ENCODE peak calls at places on chromosomes 16 and 17, in six cellular contexts. N, C, D, Y, F and Z are unnamed samples.

GRCh38 chr17:78134899-78135385 is 4.4 kb downstream of the TMC8 start:
- DNase-seq in N (no peak), C (no peak), D (no peak), Y (no peak), F (no peak), Z (no peak)

GRCh38 chr17:8149419-8150193 is 2.6 kb downstream of the PER1 start:
- DNase-seq in N (no peak), C (no peak), D (no peak), Y (no peak), F (no peak), Z (no peak)

GRCh38 chr17:55238931-55239297 is 25.8 kb upstream of the HLF start:
- DNase-seq in N (no peak), C (no peak), D (peak), Y (no peak), F (no peak), Z (no peak)

GRCh38 chr17:76612977-76613851 is 27.6 kb upstream of the ST6GALNAC2 start:
- DNase-seq in N (no peak), C (no peak), D (no peak), Y (no peak), F (no peak), Z (no peak)

GRCh38 chr17:54172654-54173316 is 350.1 kb downstream of the KIF2B start:
- DNase-seq in N (no peak), C (peak), D (peak), Y (no peak), F (peak), Z (peak)

GRCh38 chr16:12171706-12172105 is 195.2 kb downstream of the SNX29 start:
- DNase-seq in N (no peak), C (no peak), D (no peak), Y (no peak), F (no peak), Z (no peak)

GRCh38 chr16:58264961-58265479 is 29.8 kb downstream of the PRSS54 start:
- DNase-seq in N (no peak), C (peak), D (peak), Y (peak), F (no peak), Z (peak)

GRCh38 chr17:21008992-21009671 is 33.7 kb downstream of the USP22 start:
- DNase-seq in N (no peak), C (no peak), D (no peak), Y (no peak), F (no peak), Z (no peak)

GRCh38 chr17:70318061-70318460 is 148.7 kb downstream of the KCNJ2 start:
- DNase-seq in N (no peak), C (no peak), D (no peak), Y (no peak), F (no peak), Z (no peak)

GRCh38 chr16:89511352-89511751 is 3.1 kb downstream of the SPG7 start:
- DNase-seq in N (no peak), C (no peak), D (no peak), Y (no peak), F (no peak), Z (no peak)

GRCh38 chr17:67038861-67039365 is 5.4 kb upstream of the CACNG1 start:
- DNase-seq in N (no peak), C (no peak), D (no peak), Y (no peak), F (no peak), Z (no peak)

GRCh38 chr17:70871180-70871818 is 702.0 kb downstream of the KCNJ2 start:
- DNase-seq in N (no peak), C (no peak), D (no peak), Y (no peak), F (no peak), Z (no peak)

GRCh38 chr16:89920723-89921122 is 2.1 kb downstream of the MC1R start:
- DNase-seq in N (no peak), C (peak), D (no peak), Y (no peak), F (no peak), Z (peak)

GRCh38 chr17:21425736-21426135 is 49.6 kb downstream of the KCNJ12 start:
- DNase-seq in N (no peak), C (no peak), D (no peak), Y (no peak), F (no peak), Z (no peak)

GRCh38 chr16:85542548-85542927 is 70.6 kb upstream of the GSE1 start:
- DNase-seq in N (no peak), C (no peak), D (no peak), Y (no peak), F (no peak), Z (no peak)

GRCh38 chr16:78259883-78260282 is 160.4 kb downstream of the WWOX start:
- DNase-seq in N (no peak), C (no peak), D (no peak), Y (no peak), F (no peak), Z (no peak)

GRCh38 chr16:29915590-29916247 is 10.3 kb downstream of the KCTD13 start:
- DNase-seq in N (no peak), C (peak), D (peak), Y (no peak), F (no peak), Z (no peak)

GRCh38 chr17:64315032-64315490 is 52.0 kb upstream of the TEX2 start:
- DNase-seq in N (peak), C (peak), D (no peak), Y (no peak), F (no peak), Z (no peak)

GRCh38 chr16:4142268-4142667 is 26.0 kb upstream of the ADCY9 start:
- DNase-seq in N (no peak), C (no peak), D (no peak), Y (no peak), F (no peak), Z (no peak)

GRCh38 chr17:73952498-73953205 is 250.8 kb upstream of the RPL38 start:
- DNase-seq in N (no peak), C (no peak), D (peak), Y (no peak), F (no peak), Z (no peak)

GRCh38 chr16:10827691-10828341 is 9.2 kb upstream of the TVP23A start:
- DNase-seq in N (peak), C (peak), D (no peak), Y (peak), F (no peak), Z (peak)

GRCh38 chr16:27405546-27406451 is 3.8 kb downstream of the IL21R start:
- DNase-seq in N (no peak), C (no peak), D (no peak), Y (no peak), F (peak), Z (peak)

GRCh38 chr17:38724337-38724988 is 5.7 kb upstream of the CISD3 start:
- DNase-seq in N (no peak), C (no peak), D (no peak), Y (no peak), F (no peak), Z (peak)

GRCh38 chr17:43217614-43218087 is 6.0 kb downstream of the TMEM106A start:
- DNase-seq in N (no peak), C (no peak), D (no peak), Y (no peak), F (no peak), Z (no peak)

GRCh38 chr17:46873941-46874645 is 22.7 kb downstream of the WNT9B start:
- DNase-seq in N (no peak), C (no peak), D (no peak), Y (no peak), F (no peak), Z (no peak)

GRCh38 chr17:45092932-45093430 is 31.9 kb downstream of the NMT1 start:
- DNase-seq in N (peak), C (peak), D (peak), Y (peak), F (no peak), Z (peak)

GRCh38 chr17:17533901-17534441 is 37.8 kb upstream of the RASD1 start:
- DNase-seq in N (no peak), C (no peak), D (peak), Y (no peak), F (no peak), Z (no peak)

GRCh38 chr16:30069575-30070462 is 4.3 kb downstream of the ALDOA start:
- DNase-seq in N (no peak), C (peak), D (no peak), Y (no peak), F (no peak), Z (no peak)

GRCh38 chr17:57927048-57927723 is 28.0 kb downstream of the CUEDC1 start:
- DNase-seq in N (no peak), C (peak), D (no peak), Y (no peak), F (no peak), Z (peak)

DNA sequence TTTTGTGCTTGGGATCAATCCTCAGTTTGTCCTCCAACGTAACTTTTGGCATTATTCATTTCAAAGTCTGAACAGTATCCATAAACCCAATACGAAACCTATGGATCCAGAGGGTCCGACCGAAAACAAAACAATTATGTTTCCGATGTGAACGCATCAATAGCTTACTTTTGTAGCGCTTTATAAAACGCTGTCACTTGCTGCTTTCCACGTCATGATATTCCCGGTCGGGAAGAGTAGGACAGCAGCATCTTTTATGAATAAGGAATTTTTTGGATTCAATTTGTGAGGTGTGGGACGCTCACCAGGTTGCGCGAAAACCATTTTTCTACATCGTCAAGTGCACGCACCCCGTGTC is 383.8 kb downstream of the ZFHX3 start:
- DNase-seq in N (no peak), C (no peak), D (peak), Y (no peak), F (no peak), Z (no peak)
- H3K4me3 ChIP-seq in N (peak), C (peak), D (peak), Y (peak), F (peak), Z (peak)

GRCh38 chr16:24689128-24689527 is 40.3 kb upstream of the TNRC6A start:
- DNase-seq in N (no peak), C (peak), D (peak), Y (no peak), F (peak), Z (peak)
- TF ChIP-seq CTCF in N (peak), C (peak), D (peak), Y (peak), F (peak), Z (peak)

GRCh38 chr17:81328925-81329278 is 33.8 kb upstream of the SLC38A10 start:
- DNase-seq in N (no peak), C (peak), D (peak), Y (no peak), F (no peak), Z (no peak)
- H3K4me3 ChIP-seq in N (peak), C (no peak), D (peak), Y (no peak), F (no peak), Z (no peak)

DNA sequence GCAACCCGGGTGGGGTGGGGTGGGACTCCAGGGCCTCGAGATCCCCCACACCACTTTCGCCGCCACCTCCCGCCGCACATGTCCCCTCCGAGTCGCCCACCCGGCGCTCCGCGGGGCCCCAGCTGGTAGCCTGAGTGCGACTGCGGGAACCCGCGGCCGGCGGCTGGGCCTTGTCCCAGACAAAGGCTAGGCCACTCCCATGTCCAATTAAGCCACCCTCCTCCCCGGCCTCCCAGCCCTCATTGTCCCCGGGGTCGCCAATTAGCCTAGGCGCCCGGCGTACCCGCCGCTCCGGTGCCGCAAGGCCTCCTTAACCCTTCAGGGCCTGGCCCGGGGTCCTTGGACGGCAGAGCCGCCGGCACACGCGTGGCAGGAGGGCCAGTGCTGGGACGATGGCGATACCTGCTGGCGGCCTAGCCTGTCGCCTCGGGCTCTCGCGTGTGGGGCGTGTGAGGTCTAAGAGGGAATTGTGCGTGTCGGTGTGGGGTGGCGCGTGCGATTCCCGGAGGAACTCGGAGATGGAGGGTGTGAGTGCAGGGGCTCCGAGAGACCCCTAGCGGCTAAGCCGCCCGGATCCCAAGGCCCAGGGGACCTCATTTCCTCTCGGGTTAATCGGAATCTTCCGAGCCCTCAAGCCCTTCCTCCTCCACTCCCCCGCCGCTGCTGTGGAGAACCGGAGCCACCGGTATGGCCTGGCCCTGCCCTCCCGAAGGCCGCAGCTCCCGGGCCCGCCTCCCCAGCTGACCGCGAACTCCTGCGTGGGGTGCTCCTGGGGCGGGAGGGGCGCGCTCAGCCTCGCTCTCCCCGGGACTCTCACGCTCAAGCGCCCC is 11.7 kb downstream of the TBX2 start:
- DNase-seq in N (peak), C (peak), D (no peak), Y (no peak), F (peak), Z (peak)
- TF ChIP-seq CTCF in N (no peak), C (no peak), D (peak), Y (peak), F (no peak), Z (peak)

GRCh38 chr17:5000237-5000639 is 2.5 kb downstream of the KIF1C start:
- DNase-seq in N (no peak), C (no peak), D (no peak), Y (no peak), F (no peak), Z (no peak)
- H3K4me3 ChIP-seq in N (peak), C (no peak), D (no peak), Y (peak), F (no peak), Z (no peak)

DNA sequence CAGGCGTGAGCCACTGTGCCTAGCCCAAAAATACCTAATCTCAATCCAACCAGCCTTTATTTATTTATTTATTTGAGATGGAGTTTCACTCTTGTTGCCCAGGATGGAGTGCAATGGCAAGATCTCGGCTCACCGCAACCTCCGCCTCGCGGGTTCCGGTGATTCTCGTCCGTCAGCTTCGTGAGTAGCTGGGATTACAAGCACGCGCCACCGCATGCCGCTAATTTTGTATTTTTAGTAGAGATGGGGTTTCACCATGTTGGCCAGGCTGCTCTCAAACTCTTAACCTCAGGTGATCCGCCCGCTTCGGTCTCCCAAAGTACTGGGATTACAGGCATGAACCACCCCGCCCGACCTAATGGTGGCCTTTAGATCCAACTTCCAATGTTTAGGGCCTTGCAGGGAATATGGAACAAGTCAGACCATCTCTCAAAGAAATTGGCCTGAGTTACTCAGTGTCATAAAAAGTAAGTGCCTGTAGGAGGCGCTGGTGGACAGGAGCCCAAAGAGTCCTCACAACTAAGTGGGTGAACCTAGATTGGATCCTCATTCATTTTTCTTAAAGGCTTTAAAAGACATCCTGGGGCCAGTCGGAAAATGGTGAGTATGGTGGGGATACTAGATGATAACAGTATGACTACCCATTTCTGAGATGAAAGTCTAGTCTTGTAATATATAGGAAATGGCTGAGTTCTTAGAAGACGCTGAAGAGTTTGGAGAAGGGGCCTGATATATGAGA is 4.6 kb downstream of the ZSCAN10 start:
- DNase-seq in N (no peak), C (peak), D (no peak), Y (no peak), F (peak), Z (peak)
- TF ChIP-seq CTCF in N (peak), C (peak), D (peak), Y (peak), F (peak), Z (peak)

GRCh38 chr17:61410100-61410551 is 10.5 kb downstream of the TBX2 start:
- DNase-seq in N (peak), C (no peak), D (no peak), Y (no peak), F (no peak), Z (no peak)

GRCh38 chr17:61408151-61409041 is 8.8 kb downstream of the TBX2 start:
- DNase-seq in N (peak), C (peak), D (no peak), Y (no peak), F (no peak), Z (no peak)

GRCh38 chr17:61411944-61412859 is 12.6 kb downstream of the TBX2 start:
- DNase-seq in N (peak), C (peak), D (peak), Y (no peak), F (peak), Z (peak)

GRCh38 chr17:61409301-61410099 is 9.9 kb downstream of the TBX2 start:
- DNase-seq in N (peak), C (peak), D (peak), Y (no peak), F (no peak), Z (no peak)

GRCh38 chr17:61410555-61411089 is 11.0 kb downstream of the TBX2 start:
- DNase-seq in N (peak), C (peak), D (no peak), Y (peak), F (peak), Z (peak)
- H3K4me3 ChIP-seq in N (peak), C (peak), D (no peak), Y (peak), F (peak), Z (peak)

GRCh38 chr17:37239690-37240344 is 136.0 kb upstream of the C17orf78 start:
- DNase-seq in N (no peak), C (peak), D (peak), Y (no peak), F (peak), Z (peak)
- TF ChIP-seq CTCF in N (peak), C (peak), D (peak), Y (peak), F (peak), Z (peak)

DNA sequence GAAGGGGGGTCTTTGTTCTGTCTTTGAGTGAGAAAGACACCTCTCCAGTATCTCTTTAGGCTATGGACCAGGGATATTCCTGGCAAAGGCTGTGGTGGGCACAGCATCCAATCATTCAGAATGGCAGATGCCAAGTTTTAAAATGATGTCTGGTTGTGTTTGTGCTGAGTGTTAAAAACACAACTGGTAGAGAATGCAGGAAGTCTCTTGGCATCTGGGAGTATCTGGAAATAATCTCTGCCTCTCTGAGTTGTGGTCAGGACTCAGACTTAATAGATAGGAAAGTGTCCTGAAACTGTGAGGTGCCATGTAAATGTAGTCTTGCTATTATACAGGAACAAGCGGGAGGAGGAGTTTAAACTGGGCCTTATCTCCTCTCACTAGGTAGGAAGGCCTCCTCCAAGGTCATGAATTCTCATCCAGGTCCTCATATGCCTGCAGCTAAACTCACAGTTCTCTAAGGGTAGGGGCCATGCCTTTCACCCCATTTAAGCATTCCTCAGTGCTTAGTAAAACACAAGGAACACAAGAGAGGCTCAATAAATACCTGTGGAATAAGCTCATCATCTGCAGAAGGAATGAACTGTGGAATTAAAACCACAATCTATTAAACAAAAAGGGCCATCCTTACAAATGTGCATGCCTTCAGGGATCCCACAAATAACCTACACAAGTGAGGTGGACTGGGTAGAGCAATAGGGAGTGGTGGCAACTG is 317.6 kb downstream of the CBLN1 start:
- DNase-seq in N (no peak), C (peak), D (no peak), Y (peak), F (no peak), Z (peak)
- H3K4me3 ChIP-seq in N (no peak), C (no peak), D (no peak), Y (no peak), F (no peak), Z (no peak)